ENCODE peak calls at places on chromosomes 12 and 14, in eight cellular contexts. One of them, this sample, is unnamed.

GRCh38 chr12:49008943-49009342 is 9.6 kb downstream of the PRKAG1 start:
- DNase-seq in tibial nerve: no peak
- DNase-seq in transverse colon: no peak
- DNase-seq in OCI-LY7: no peak
- DNase-seq in DND-41: no peak
- DNase-seq in ovary: no peak
- DNase-seq in heart left ventricle: no peak
- DNase-seq in adrenal gland: peak; percentile 28
- DNase-seq in this sample: no peak

GRCh38 chr14:33280646-33281045 is 342.0 kb downstream of the NPAS3 start:
- DNase-seq in heart left ventricle: no peak
- DNase-seq in tibial nerve: no peak
- DNase-seq in OCI-LY7: no peak
- DNase-seq in ovary: no peak
- DNase-seq in DND-41: no peak
- DNase-seq in adrenal gland: peak; percentile 6
- DNase-seq in transverse colon: no peak
- DNase-seq in this sample: no peak

GRCh38 chr12:2311001-2311778 is 258.4 kb downstream of the CACNA1C start:
- DNase-seq in adrenal gland: no peak
- DNase-seq in OCI-LY7: no peak
- DNase-seq in DND-41: no peak
- DNase-seq in heart left ventricle: no peak
- DNase-seq in ovary: no peak
- DNase-seq in tibial nerve: no peak
- DNase-seq in transverse colon: no peak
- DNase-seq in this sample: no peak

GRCh38 chr12:18864900-18865561 is 127.1 kb downstream of the CAPZA3 start:
- DNase-seq in heart left ventricle: peak; percentile 15
- DNase-seq in transverse colon: no peak
- DNase-seq in DND-41: no peak
- DNase-seq in OCI-LY7: no peak
- DNase-seq in tibial nerve: no peak
- DNase-seq in adrenal gland: peak; percentile 55
- DNase-seq in ovary: no peak
- DNase-seq in this sample: no peak

GRCh38 chr12:153080-153746 is 60.7 kb downstream of the SLC6A12 start:
- DNase-seq in DND-41: peak; percentile 57
- DNase-seq in adrenal gland: peak; percentile 70
- DNase-seq in transverse colon: peak; percentile 78
- DNase-seq in heart left ventricle: peak; percentile 64
- DNase-seq in OCI-LY7: peak; percentile 87
- DNase-seq in ovary: no peak
- DNase-seq in tibial nerve: no peak
- DNase-seq in this sample: peak; percentile 22

GRCh38 chr14:49972840-49973239 is 80.0 kb downstream of the ARF6 start:
- DNase-seq in adrenal gland: peak; percentile 62
- DNase-seq in tibial nerve: no peak
- DNase-seq in heart left ventricle: no peak
- DNase-seq in OCI-LY7: no peak
- DNase-seq in transverse colon: peak; percentile 74
- DNase-seq in ovary: peak; percentile 47
- DNase-seq in DND-41: no peak
- DNase-seq in this sample: peak; percentile 78

GRCh38 chr12:130334937-130335336 is 2.8 kb upstream of the PIWIL1 start:
- DNase-seq in transverse colon: no peak
- DNase-seq in heart left ventricle: no peak
- DNase-seq in adrenal gland: no peak
- DNase-seq in OCI-LY7: no peak
- DNase-seq in ovary: no peak
- DNase-seq in DND-41: no peak
- DNase-seq in tibial nerve: no peak
- DNase-seq in this sample: no peak

GRCh38 chr12:96520767-96521166 is 31.4 kb downstream of the CFAP54 start:
- DNase-seq in DND-41: no peak
- DNase-seq in adrenal gland: no peak
- DNase-seq in ovary: no peak
- DNase-seq in tibial nerve: no peak
- DNase-seq in heart left ventricle: no peak
- DNase-seq in OCI-LY7: no peak
- DNase-seq in transverse colon: no peak
- DNase-seq in this sample: no peak

GRCh38 chr14:88904864-88905263 is 80.4 kb downstream of the TTC8 start:
- DNase-seq in ovary: no peak
- DNase-seq in adrenal gland: no peak
- DNase-seq in OCI-LY7: no peak
- DNase-seq in DND-41: no peak
- DNase-seq in transverse colon: no peak
- DNase-seq in tibial nerve: no peak
- DNase-seq in heart left ventricle: no peak
- DNase-seq in this sample: no peak

GRCh38 chr12:31866523-31866922 is 92.7 kb upstream of the RESF1 start:
- DNase-seq in adrenal gland: no peak
- DNase-seq in ovary: no peak
- DNase-seq in tibial nerve: no peak
- DNase-seq in transverse colon: no peak
- DNase-seq in heart left ventricle: no peak
- DNase-seq in OCI-LY7: no peak
- DNase-seq in DND-41: no peak
- DNase-seq in this sample: no peak

GRCh38 chr12:14841761-14842160 is 1.6 kb downstream of the ART4 start:
- DNase-seq in transverse colon: peak; percentile 23
- DNase-seq in heart left ventricle: peak; percentile 59
- DNase-seq in tibial nerve: no peak
- DNase-seq in ovary: peak; percentile 33
- DNase-seq in adrenal gland: peak; percentile 83
- DNase-seq in OCI-LY7: no peak
- DNase-seq in DND-41: no peak
- DNase-seq in this sample: no peak

GRCh38 chr12:51218607-51219161 is 822 bp upstream of the POU6F1 start:
- DNase-seq in heart left ventricle: no peak
- DNase-seq in OCI-LY7: no peak
- DNase-seq in transverse colon: no peak
- DNase-seq in DND-41: no peak
- DNase-seq in ovary: peak; percentile 33
- DNase-seq in adrenal gland: no peak
- DNase-seq in tibial nerve: no peak
- DNase-seq in this sample: no peak

GRCh38 chr12:56682323-56682722 is 5.8 kb downstream of the PTGES3 start:
- DNase-seq in OCI-LY7: no peak
- DNase-seq in ovary: no peak
- DNase-seq in transverse colon: no peak
- DNase-seq in adrenal gland: no peak
- DNase-seq in tibial nerve: no peak
- DNase-seq in heart left ventricle: no peak
- DNase-seq in DND-41: peak; percentile 3
- DNase-seq in this sample: no peak

GRCh38 chr12:20704860-20705259 is 9.7 kb downstream of the SLCO1C1 start:
- DNase-seq in DND-41: no peak
- DNase-seq in transverse colon: no peak
- DNase-seq in adrenal gland: no peak
- DNase-seq in tibial nerve: no peak
- DNase-seq in heart left ventricle: no peak
- DNase-seq in OCI-LY7: no peak
- DNase-seq in ovary: no peak
- DNase-seq in this sample: no peak

GRCh38 chr12:54596526-54596946 is 8.1 kb upstream of the PPP1R1A start:
- DNase-seq in DND-41: peak; percentile 74
- DNase-seq in OCI-LY7: peak; percentile 59
- DNase-seq in adrenal gland: peak; percentile 77
- DNase-seq in tibial nerve: peak; percentile 53
- DNase-seq in heart left ventricle: peak; percentile 32
- DNase-seq in transverse colon: peak; percentile 64
- DNase-seq in ovary: peak; percentile 70
- DNase-seq in this sample: peak; percentile 29

GRCh38 chr14:100012478-100012925 is 52.7 kb upstream of the EVL start:
- DNase-seq in ovary: no peak
- DNase-seq in transverse colon: no peak
- DNase-seq in tibial nerve: no peak
- DNase-seq in OCI-LY7: no peak
- DNase-seq in DND-41: peak; percentile 57
- DNase-seq in heart left ventricle: no peak
- DNase-seq in adrenal gland: no peak
- DNase-seq in this sample: no peak

GRCh38 chr12:101885912-101886561 is 8.7 kb downstream of the DRAM1 start:
- DNase-seq in OCI-LY7: no peak
- DNase-seq in heart left ventricle: no peak
- DNase-seq in transverse colon: no peak
- DNase-seq in adrenal gland: no peak
- DNase-seq in tibial nerve: no peak
- DNase-seq in ovary: no peak
- DNase-seq in DND-41: no peak
- DNase-seq in this sample: no peak

GRCh38 chr14:104770072-104770579 is 17.2 kb downstream of the SIVA1 start:
- DNase-seq in DND-41: no peak
- DNase-seq in transverse colon: no peak
- DNase-seq in adrenal gland: no peak
- DNase-seq in tibial nerve: no peak
- DNase-seq in ovary: no peak
- DNase-seq in heart left ventricle: no peak
- DNase-seq in OCI-LY7: no peak
- DNase-seq in this sample: no peak

GRCh38 chr14:104771374-104771773 is 18.4 kb downstream of the SIVA1 start:
- DNase-seq in transverse colon: no peak
- DNase-seq in DND-41: no peak
- DNase-seq in tibial nerve: no peak
- DNase-seq in ovary: no peak
- DNase-seq in adrenal gland: no peak
- DNase-seq in heart left ventricle: no peak
- DNase-seq in OCI-LY7: no peak
- DNase-seq in this sample: no peak

GRCh38 chr14:104770851-104771272 is 17.9 kb downstream of the SIVA1 start:
- DNase-seq in DND-41: peak; percentile 50
- DNase-seq in adrenal gland: no peak
- DNase-seq in ovary: no peak
- DNase-seq in transverse colon: no peak
- DNase-seq in OCI-LY7: no peak
- DNase-seq in tibial nerve: no peak
- DNase-seq in heart left ventricle: no peak
- DNase-seq in this sample: no peak

GRCh38 chr14:104768437-104769323 is 15.7 kb downstream of the SIVA1 start:
- DNase-seq in transverse colon: peak; percentile 93
- DNase-seq in heart left ventricle: peak; percentile 86
- DNase-seq in DND-41: peak; percentile 88
- DNase-seq in OCI-LY7: peak; percentile 81
- DNase-seq in ovary: peak; percentile 91
- DNase-seq in adrenal gland: peak; percentile 91
- DNase-seq in tibial nerve: peak; percentile 91
- DNase-seq in this sample: peak; percentile 85

GRCh38 chr14:104769324-104770071 is 16.6 kb downstream of the SIVA1 start:
- DNase-seq in heart left ventricle: no peak
- DNase-seq in ovary: no peak
- DNase-seq in DND-41: no peak
- DNase-seq in tibial nerve: no peak
- DNase-seq in transverse colon: no peak
- DNase-seq in adrenal gland: no peak
- DNase-seq in OCI-LY7: no peak
- DNase-seq in this sample: no peak
- H3K36me3 ChIP-seq in heart left ventricle: peaks cover 2% of the 10 kb centered on the region
- H3K36me3 ChIP-seq in ovary: no peaks in the 10 kb centered on the region
- H3K36me3 ChIP-seq in DND-41: peaks cover 66% of the 10 kb centered on the region
- H3K36me3 ChIP-seq in tibial nerve: no peaks in the 10 kb centered on the region
- H3K36me3 ChIP-seq in transverse colon: no peaks in the 10 kb centered on the region
- H3K36me3 ChIP-seq in adrenal gland: peaks cover 34% of the 10 kb centered on the region
- H3K36me3 ChIP-seq in OCI-LY7: peaks cover 56% of the 10 kb centered on the region
- H3K36me3 ChIP-seq in this sample: peaks cover 13% of the 10 kb centered on the region

GRCh38 chr14:56810850-56811595 is 744 bp upstream of the OTX2 start:
- DNase-seq in DND-41: no peak
- DNase-seq in heart left ventricle: no peak
- DNase-seq in adrenal gland: no peak
- DNase-seq in ovary: no peak
- DNase-seq in tibial nerve: no peak
- DNase-seq in OCI-LY7: no peak
- DNase-seq in transverse colon: no peak
- DNase-seq in this sample: no peak
- H3K4me3 ChIP-seq in DND-41: no peak overlapping the region
- H3K4me3 ChIP-seq in heart left ventricle: no peak overlapping the region
- H3K4me3 ChIP-seq in adrenal gland: no peak overlapping the region
- H3K4me3 ChIP-seq in ovary: no peak overlapping the region
- H3K4me3 ChIP-seq in tibial nerve: no peak overlapping the region
- H3K4me3 ChIP-seq in OCI-LY7: no peak overlapping the region
- H3K4me3 ChIP-seq in transverse colon: no peak overlapping the region
- H3K4me3 ChIP-seq in this sample: no peak overlapping the region

DNA sequence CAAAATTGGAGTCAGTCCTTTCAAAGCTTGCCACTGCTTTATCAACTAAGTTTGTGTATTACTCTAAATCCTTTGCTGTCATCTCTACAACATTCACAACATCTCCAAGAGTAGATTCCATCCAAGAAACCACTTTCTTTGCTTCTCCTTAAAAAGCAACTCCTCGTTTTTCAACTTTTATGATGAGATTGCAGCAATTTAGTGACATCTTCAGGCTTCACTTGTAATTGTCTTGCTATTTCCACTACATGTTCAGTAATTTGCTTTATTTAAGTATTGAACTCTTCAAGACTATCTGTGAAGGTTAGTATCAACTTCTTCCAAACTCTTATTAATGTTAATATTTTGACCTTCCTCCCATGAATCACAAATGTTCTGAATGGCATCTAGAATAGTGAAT is 747.9 kb downstream of the TMTC2 start:
- DNase-seq in ovary: no peak
- DNase-seq in adrenal gland: no peak
- DNase-seq in transverse colon: no peak
- DNase-seq in heart left ventricle: no peak
- DNase-seq in OCI-LY7: no peak
- DNase-seq in DND-41: no peak
- DNase-seq in tibial nerve: no peak
- DNase-seq in this sample: no peak
- H3K9me3 ChIP-seq in ovary: no peaks in the 10 kb centered on the region
- H3K9me3 ChIP-seq in adrenal gland: no peaks in the 10 kb centered on the region
- H3K9me3 ChIP-seq in transverse colon: no peaks in the 10 kb centered on the region
- H3K9me3 ChIP-seq in heart left ventricle: peaks cover 9% of the 10 kb centered on the region
- H3K9me3 ChIP-seq in OCI-LY7: no peaks in the 10 kb centered on the region
- H3K9me3 ChIP-seq in DND-41: no peaks in the 10 kb centered on the region
- H3K9me3 ChIP-seq in tibial nerve: no peaks in the 10 kb centered on the region
- H3K9me3 ChIP-seq in this sample: no peaks in the 10 kb centered on the region

GRCh38 chr14:51727526-51727925 is 75.8 kb downstream of the FRMD6 start:
- DNase-seq in DND-41: no peak
- DNase-seq in adrenal gland: no peak
- DNase-seq in ovary: no peak
- DNase-seq in transverse colon: no peak
- DNase-seq in heart left ventricle: no peak
- DNase-seq in tibial nerve: no peak
- DNase-seq in OCI-LY7: no peak
- DNase-seq in this sample: no peak

GRCh38 chr14:51724650-51725049 is 72.9 kb downstream of the FRMD6 start:
- DNase-seq in tibial nerve: no peak
- DNase-seq in DND-41: no peak
- DNase-seq in ovary: no peak
- DNase-seq in OCI-LY7: no peak
- DNase-seq in adrenal gland: no peak
- DNase-seq in heart left ventricle: no peak
- DNase-seq in transverse colon: no peak
- DNase-seq in this sample: no peak

GRCh38 chr14:51730094-51730493 is 78.4 kb downstream of the FRMD6 start:
- DNase-seq in transverse colon: no peak
- DNase-seq in ovary: no peak
- DNase-seq in adrenal gland: no peak
- DNase-seq in OCI-LY7: no peak
- DNase-seq in tibial nerve: no peak
- DNase-seq in DND-41: no peak
- DNase-seq in heart left ventricle: no peak
- DNase-seq in this sample: no peak

GRCh38 chr14:51730674-51731073 is 79.0 kb downstream of the FRMD6 start:
- DNase-seq in ovary: no peak
- DNase-seq in transverse colon: no peak
- DNase-seq in heart left ventricle: no peak
- DNase-seq in tibial nerve: no peak
- DNase-seq in OCI-LY7: no peak
- DNase-seq in adrenal gland: no peak
- DNase-seq in DND-41: no peak
- DNase-seq in this sample: no peak

GRCh38 chr14:51726166-51726899 is 74.6 kb downstream of the FRMD6 start:
- DNase-seq in transverse colon: no peak
- DNase-seq in OCI-LY7: no peak
- DNase-seq in tibial nerve: no peak
- DNase-seq in adrenal gland: no peak
- DNase-seq in heart left ventricle: no peak
- DNase-seq in ovary: no peak
- DNase-seq in DND-41: no peak
- DNase-seq in this sample: no peak
- H3K36me3 ChIP-seq in transverse colon: no peaks in the 10 kb centered on the region
- H3K36me3 ChIP-seq in OCI-LY7: peaks cover 11% of the 10 kb centered on the region
- H3K36me3 ChIP-seq in tibial nerve: no peaks in the 10 kb centered on the region
- H3K36me3 ChIP-seq in adrenal gland: peaks cover 43% of the 10 kb centered on the region
- H3K36me3 ChIP-seq in heart left ventricle: no peaks in the 10 kb centered on the region
- H3K36me3 ChIP-seq in ovary: no peaks in the 10 kb centered on the region
- H3K36me3 ChIP-seq in DND-41: peaks cover 68% of the 10 kb centered on the region
- H3K36me3 ChIP-seq in this sample: no peaks in the 10 kb centered on the region

This sample was measured in CD4-positive, alpha-beta memory T cell.